ENCODE peak calls at places on chromosomes 2 and 18, in six cellular contexts. One of them, this sample, is unnamed.

GRCh38 chr2:172100080-172101007 is 2.4 kb downstream of the DLX2 start:
- DNase-seq in tibial nerve: no peak
- DNase-seq in choroid plexus epithelial cell: no peak
- DNase-seq in brain microvascular endothelial cell: no peak
- DNase-seq in neuronal stem cell: peak
- DNase-seq in astrocyte: no peak
- DNase-seq in this sample: peak

GRCh38 chr18:66124394-66124793 is 373.6 kb downstream of the CDH7 start:
- DNase-seq in tibial nerve: no peak
- DNase-seq in choroid plexus epithelial cell: no peak
- DNase-seq in brain microvascular endothelial cell: no peak
- DNase-seq in neuronal stem cell: no peak
- DNase-seq in astrocyte: no peak
- DNase-seq in this sample: no peak

GRCh38 chr2:1795842-1796580 is 51.7 kb upstream of the PXDN start:
- DNase-seq in tibial nerve: no peak
- DNase-seq in choroid plexus epithelial cell: no peak
- DNase-seq in brain microvascular endothelial cell: no peak
- DNase-seq in neuronal stem cell: no peak
- DNase-seq in astrocyte: no peak
- DNase-seq in this sample: no peak

GRCh38 chr2:240407090-240407489 is 28.4 kb upstream of the GPC1 start:
- DNase-seq in tibial nerve: no peak
- DNase-seq in choroid plexus epithelial cell: no peak
- DNase-seq in brain microvascular endothelial cell: no peak
- DNase-seq in neuronal stem cell: no peak
- DNase-seq in astrocyte: no peak
- DNase-seq in this sample: no peak

GRCh38 chr2:42954227-42954962 is 162.0 kb upstream of the HAAO start:
- DNase-seq in tibial nerve: no peak
- DNase-seq in choroid plexus epithelial cell: no peak
- DNase-seq in brain microvascular endothelial cell: no peak
- DNase-seq in neuronal stem cell: no peak
- DNase-seq in astrocyte: peak
- DNase-seq in this sample: no peak

GRCh38 chr2:222436040-222436413 is 11.7 kb downstream of the SGPP2 start:
- DNase-seq in tibial nerve: no peak
- DNase-seq in choroid plexus epithelial cell: no peak
- DNase-seq in brain microvascular endothelial cell: no peak
- DNase-seq in neuronal stem cell: no peak
- DNase-seq in astrocyte: no peak
- DNase-seq in this sample: no peak

GRCh38 chr2:85648619-85649018 is 19.4 kb downstream of the SFTPB start:
- DNase-seq in tibial nerve: no peak
- DNase-seq in choroid plexus epithelial cell: peak
- DNase-seq in brain microvascular endothelial cell: peak
- DNase-seq in neuronal stem cell: no peak
- DNase-seq in astrocyte: no peak
- DNase-seq in this sample: peak

GRCh38 chr2:190979906-190980629 is 33.9 kb downstream of the STAT1 start:
- DNase-seq in tibial nerve: peak
- DNase-seq in choroid plexus epithelial cell: peak
- DNase-seq in brain microvascular endothelial cell: peak
- DNase-seq in neuronal stem cell: no peak
- DNase-seq in astrocyte: peak
- DNase-seq in this sample: no peak

GRCh38 chr2:241019441-241020139 is 21.2 kb downstream of the SNED1 start:
- DNase-seq in tibial nerve: peak
- DNase-seq in choroid plexus epithelial cell: no peak
- DNase-seq in brain microvascular endothelial cell: no peak
- DNase-seq in neuronal stem cell: no peak
- DNase-seq in astrocyte: no peak
- DNase-seq in this sample: peak

GRCh38 chr18:79786781-79787526 is 10.8 kb upstream of the KCNG2 start:
- DNase-seq in tibial nerve: no peak
- DNase-seq in choroid plexus epithelial cell: peak
- DNase-seq in brain microvascular endothelial cell: no peak
- DNase-seq in neuronal stem cell: no peak
- DNase-seq in astrocyte: no peak
- DNase-seq in this sample: peak

GRCh38 chr2:144513388-144514100 is 6.4 kb downstream of the ZEB2 start:
- DNase-seq in tibial nerve: no peak
- DNase-seq in choroid plexus epithelial cell: peak
- DNase-seq in brain microvascular endothelial cell: peak
- DNase-seq in neuronal stem cell: no peak
- DNase-seq in astrocyte: peak
- DNase-seq in this sample: peak

GRCh38 chr2:6089474-6089873 is 397.3 kb downstream of the SOX11 start:
- DNase-seq in tibial nerve: no peak
- DNase-seq in choroid plexus epithelial cell: no peak
- DNase-seq in brain microvascular endothelial cell: no peak
- DNase-seq in neuronal stem cell: no peak
- DNase-seq in astrocyte: no peak
- DNase-seq in this sample: peak

GRCh38 chr2:44101246-44101645 is 67.4 kb upstream of the PPM1B start:
- DNase-seq in tibial nerve: no peak
- DNase-seq in choroid plexus epithelial cell: no peak
- DNase-seq in brain microvascular endothelial cell: no peak
- DNase-seq in neuronal stem cell: no peak
- DNase-seq in astrocyte: no peak
- DNase-seq in this sample: no peak

GRCh38 chr2:133362061-133362476 is 206.2 kb downstream of the NCKAP5 start:
- DNase-seq in tibial nerve: no peak
- DNase-seq in choroid plexus epithelial cell: peak
- DNase-seq in brain microvascular endothelial cell: peak
- DNase-seq in neuronal stem cell: no peak
- DNase-seq in astrocyte: peak
- DNase-seq in this sample: no peak

DNA sequence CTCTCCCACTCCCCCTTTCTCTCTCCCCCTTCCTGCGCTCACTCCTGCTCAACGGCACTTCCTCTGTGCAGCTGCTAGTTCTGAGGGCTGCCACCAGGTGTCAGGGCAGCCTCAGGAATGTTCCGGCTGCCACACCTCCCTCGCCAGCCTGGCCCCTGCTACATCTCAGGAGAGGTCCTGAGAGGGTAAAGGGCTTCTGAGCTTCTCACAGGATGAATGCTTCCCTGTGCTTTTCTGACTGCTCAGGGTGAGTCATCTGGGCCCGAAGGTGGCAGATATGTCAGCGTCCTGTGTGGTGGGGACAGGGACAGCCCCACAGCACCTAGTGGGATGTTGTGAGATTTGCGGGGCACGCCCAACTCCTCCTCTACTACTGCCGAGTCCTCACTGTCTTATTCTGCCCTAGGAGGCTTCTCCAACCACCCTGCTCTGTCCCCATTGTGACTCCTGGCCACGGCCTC is 49.0 kb downstream of the PLEKHB2 start:
- DNase-seq in tibial nerve: peak
- DNase-seq in choroid plexus epithelial cell: peak
- DNase-seq in brain microvascular endothelial cell: peak
- DNase-seq in neuronal stem cell: peak
- DNase-seq in astrocyte: peak
- DNase-seq in this sample: peak
- H3K4me3 ChIP-seq in tibial nerve: no peak
- H3K4me3 ChIP-seq in choroid plexus epithelial cell: no peak
- H3K4me3 ChIP-seq in brain microvascular endothelial cell: no peak
- H3K4me3 ChIP-seq in neuronal stem cell: no peak
- H3K4me3 ChIP-seq in astrocyte: no peak
- H3K4me3 ChIP-seq in this sample: no peak

DNA sequence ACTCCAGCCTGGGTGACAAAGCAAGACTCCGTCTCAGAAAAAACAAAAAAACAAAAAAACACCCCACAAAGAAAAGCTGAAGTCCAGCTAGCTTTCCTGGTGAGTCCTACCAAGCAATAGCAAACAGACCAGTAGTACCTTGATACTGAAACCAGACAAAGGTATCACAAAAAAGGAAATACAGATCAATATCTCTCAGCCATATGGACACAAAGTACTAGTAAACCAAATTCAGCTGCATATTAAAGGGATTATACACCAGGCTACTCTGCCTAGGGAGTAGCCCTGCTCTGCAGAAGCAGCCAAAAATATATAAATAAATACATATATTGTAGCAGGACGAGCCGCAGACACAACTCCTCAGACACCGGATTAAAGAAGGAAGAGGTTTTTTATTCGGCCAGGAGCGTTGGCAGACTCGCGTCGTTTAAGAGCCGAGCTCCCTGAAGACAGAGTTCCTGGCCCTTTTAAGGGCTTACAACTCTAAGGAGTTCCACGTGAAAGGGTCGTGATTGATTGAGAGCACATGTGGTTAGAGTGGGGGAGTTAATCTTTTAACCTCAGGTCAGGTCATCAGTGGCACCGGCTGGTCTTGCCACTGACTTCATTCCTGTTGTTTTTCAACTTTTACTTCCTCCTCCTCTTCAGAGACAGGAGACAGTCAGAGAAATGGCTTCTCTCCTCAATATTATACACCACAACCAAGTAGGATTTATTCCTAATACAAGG is 38.4 kb upstream of the DTNB start:
- DNase-seq in tibial nerve: peak
- DNase-seq in choroid plexus epithelial cell: no peak
- DNase-seq in brain microvascular endothelial cell: no peak
- DNase-seq in neuronal stem cell: no peak
- DNase-seq in astrocyte: no peak
- DNase-seq in this sample: no peak
- H3K4me3 ChIP-seq in tibial nerve: peak
- H3K4me3 ChIP-seq in choroid plexus epithelial cell: no peak
- H3K4me3 ChIP-seq in brain microvascular endothelial cell: no peak
- H3K4me3 ChIP-seq in neuronal stem cell: no peak
- H3K4me3 ChIP-seq in astrocyte: no peak
- H3K4me3 ChIP-seq in this sample: no peak

GRCh38 chr2:112056626-112056987 is 1.5 kb downstream of the TMEM87B start:
- DNase-seq in tibial nerve: no peak
- DNase-seq in choroid plexus epithelial cell: no peak
- DNase-seq in brain microvascular endothelial cell: no peak
- DNase-seq in neuronal stem cell: no peak
- DNase-seq in astrocyte: no peak
- DNase-seq in this sample: no peak
- H3K4me3 ChIP-seq in tibial nerve: peak
- H3K4me3 ChIP-seq in choroid plexus epithelial cell: peak
- H3K4me3 ChIP-seq in brain microvascular endothelial cell: peak
- H3K4me3 ChIP-seq in neuronal stem cell: no peak
- H3K4me3 ChIP-seq in astrocyte: peak
- H3K4me3 ChIP-seq in this sample: peak

GRCh38 chr2:101382406-101382805 is 4.9 kb downstream of the CREG2 start:
- DNase-seq in tibial nerve: no peak
- DNase-seq in choroid plexus epithelial cell: no peak
- DNase-seq in brain microvascular endothelial cell: no peak
- DNase-seq in neuronal stem cell: no peak
- DNase-seq in astrocyte: no peak
- DNase-seq in this sample: no peak

GRCh38 chr2:101388232-101388631 is 929 bp upstream of the CREG2 start:
- DNase-seq in tibial nerve: no peak
- DNase-seq in choroid plexus epithelial cell: peak
- DNase-seq in brain microvascular endothelial cell: peak
- DNase-seq in neuronal stem cell: no peak
- DNase-seq in astrocyte: peak
- DNase-seq in this sample: no peak

GRCh38 chr2:101383016-101383541 is 4.2 kb downstream of the CREG2 start:
- DNase-seq in tibial nerve: no peak
- DNase-seq in choroid plexus epithelial cell: no peak
- DNase-seq in brain microvascular endothelial cell: no peak
- DNase-seq in neuronal stem cell: no peak
- DNase-seq in astrocyte: no peak
- DNase-seq in this sample: no peak

GRCh38 chr2:101387151-101387807 is at the start of gene CREG2:
- DNase-seq in tibial nerve: no peak
- DNase-seq in choroid plexus epithelial cell: peak
- DNase-seq in brain microvascular endothelial cell: peak
- DNase-seq in neuronal stem cell: peak
- DNase-seq in astrocyte: peak
- DNase-seq in this sample: peak

GRCh38 chr2:101386599-101387150 is 628 bp downstream of the CREG2 start:
- DNase-seq in tibial nerve: no peak
- DNase-seq in choroid plexus epithelial cell: no peak
- DNase-seq in brain microvascular endothelial cell: no peak
- DNase-seq in neuronal stem cell: no peak
- DNase-seq in astrocyte: no peak
- DNase-seq in this sample: peak
- H3K4me3 ChIP-seq in tibial nerve: peak
- H3K4me3 ChIP-seq in choroid plexus epithelial cell: peak
- H3K4me3 ChIP-seq in brain microvascular endothelial cell: peak
- H3K4me3 ChIP-seq in neuronal stem cell: peak
- H3K4me3 ChIP-seq in astrocyte: peak
- H3K4me3 ChIP-seq in this sample: peak

GRCh38 chr2:10305254-10305635 is 2.5 kb downstream of the HPCAL1 start:
- DNase-seq in tibial nerve: no peak
- DNase-seq in choroid plexus epithelial cell: peak
- DNase-seq in brain microvascular endothelial cell: no peak
- DNase-seq in neuronal stem cell: no peak
- DNase-seq in astrocyte: peak
- DNase-seq in this sample: no peak
- H3K4me3 ChIP-seq in tibial nerve: no peak
- H3K4me3 ChIP-seq in choroid plexus epithelial cell: no peak
- H3K4me3 ChIP-seq in brain microvascular endothelial cell: no peak
- H3K4me3 ChIP-seq in neuronal stem cell: no peak
- H3K4me3 ChIP-seq in astrocyte: no peak
- H3K4me3 ChIP-seq in this sample: no peak

GRCh38 chr2:70095833-70096670 is 8.8 kb downstream of the PCBP1 start:
- DNase-seq in tibial nerve: no peak
- DNase-seq in choroid plexus epithelial cell: no peak
- DNase-seq in brain microvascular endothelial cell: no peak
- DNase-seq in neuronal stem cell: no peak
- DNase-seq in astrocyte: no peak
- DNase-seq in this sample: no peak

GRCh38 chr2:70091816-70092215 is 4.5 kb downstream of the PCBP1 start:
- DNase-seq in tibial nerve: no peak
- DNase-seq in choroid plexus epithelial cell: no peak
- DNase-seq in brain microvascular endothelial cell: no peak
- DNase-seq in neuronal stem cell: no peak
- DNase-seq in astrocyte: no peak
- DNase-seq in this sample: peak

GRCh38 chr2:70098032-70098431 is 10.8 kb downstream of the PCBP1 start:
- DNase-seq in tibial nerve: no peak
- DNase-seq in choroid plexus epithelial cell: no peak
- DNase-seq in brain microvascular endothelial cell: no peak
- DNase-seq in neuronal stem cell: no peak
- DNase-seq in astrocyte: no peak
- DNase-seq in this sample: no peak

GRCh38 chr2:70094171-70094977 is 7.1 kb downstream of the PCBP1 start:
- DNase-seq in tibial nerve: peak
- DNase-seq in choroid plexus epithelial cell: no peak
- DNase-seq in brain microvascular endothelial cell: peak
- DNase-seq in neuronal stem cell: no peak
- DNase-seq in astrocyte: no peak
- DNase-seq in this sample: no peak

GRCh38 chr2:70094978-70095832 is 7.9 kb downstream of the PCBP1 start:
- DNase-seq in tibial nerve: peak
- DNase-seq in choroid plexus epithelial cell: no peak
- DNase-seq in brain microvascular endothelial cell: no peak
- DNase-seq in neuronal stem cell: no peak
- DNase-seq in astrocyte: peak
- DNase-seq in this sample: no peak
- H3K4me3 ChIP-seq in tibial nerve: no peak
- H3K4me3 ChIP-seq in choroid plexus epithelial cell: no peak
- H3K4me3 ChIP-seq in brain microvascular endothelial cell: no peak
- H3K4me3 ChIP-seq in neuronal stem cell: no peak
- H3K4me3 ChIP-seq in astrocyte: no peak
- H3K4me3 ChIP-seq in this sample: no peak